ENCODE peak calls at places on chromosomes 11 and 22, in ten cellular contexts. I is NCI-H2081; O is AG04450; X is dorsolateral prefrontal cortex; K is CD4-positive, alpha-beta T cell; V is stimulated activated CD4-positive, alpha-beta T cell treated with anti-CD3 and anti-CD28 coated beads, Interleukin-1b, Interleukin-23, amount 100 ng/mL, for 24 hours; L is fibroblast of lung; W is aorta; T is RKO; R is RWPE1. P is an unnamed sample.
A peak's percentile ranks its signal among the peaks of the same experiment; 100 is the strongest.

GRCh38 chr11:118106789-118107335 is 20.1 kb upstream of the SMIM35 start:
- DNase-seq in W (no peak), O (no peak), T (no peak), X (no peak), R (peak; percentile 52), I (no peak), L (peak; percentile 17), V (no peak), K (no peak), P (no peak)

GRCh38 chr22:42138122-42138770 is 7.6 kb upstream of the CYP2D6 start:
- DNase-seq in K (no peak), X (no peak), O (no peak), I (no peak), W (no peak), T (no peak), R (no peak), V (no peak), L (no peak), P (no peak)

GRCh38 chr22:41822289-41823057 is 10.4 kb upstream of the SREBF2 start:
- DNase-seq in O (no peak), K (no peak), W (no peak), I (peak; percentile 66), T (peak; percentile 72), L (peak; percentile 81), X (no peak), V (no peak), R (peak; percentile 64), P (peak; percentile 20)

GRCh38 chr11:111449158-111449557 is 63.0 kb downstream of the BTG4 start:
- DNase-seq in K (no peak), T (no peak), I (no peak), R (no peak), W (no peak), V (no peak), O (no peak), L (no peak), X (no peak), P (no peak)

GRCh38 chr11:80379620-80380278 is 938.9 kb upstream of the TENM4 start:
- DNase-seq in I (peak; percentile 44), L (no peak), W (no peak), R (no peak), T (no peak), X (no peak), O (no peak), V (no peak), K (no peak), P (no peak)

GRCh38 chr22:49541451-49542230 is 286.0 kb downstream of the BRD1 start:
- DNase-seq in T (no peak), K (no peak), V (no peak), R (no peak), X (peak; percentile 35), L (no peak), O (no peak), I (no peak), W (no peak), P (no peak)

GRCh38 chr11:69159153-69159850 is 3.6 kb downstream of the SMIM38 start:
- DNase-seq in L (no peak), X (no peak), R (no peak), K (no peak), O (no peak), V (no peak), W (no peak), I (no peak), T (no peak), P (no peak)

GRCh38 chr11:20162340-20162739 is 2.1 kb upstream of the DBX1 start:
- DNase-seq in X (no peak), L (no peak), V (no peak), O (no peak), W (no peak), K (no peak), I (no peak), T (no peak), R (no peak), P (no peak)

GRCh38 chr11:130209128-130209932 is 49.7 kb downstream of the ST14 start:
- DNase-seq in I (no peak), T (no peak), R (no peak), L (no peak), O (no peak), K (no peak), W (no peak), X (peak; percentile 38), V (no peak), P (no peak)

GRCh38 chr22:46088541-46089311 is 61.6 kb upstream of the PPARA start:
- DNase-seq in O (no peak), V (no peak), I (no peak), T (no peak), X (peak; percentile 52), R (no peak), W (peak; percentile 87), K (no peak), L (peak; percentile 85), P (no peak)

P was measured in T-helper 22 cell.